ENCODE peak calls at places on chromosomes 11 and 22, in four cellular contexts. I is IMR-90, M is HFF-Myc, V is psoas muscle. B is an unnamed sample.

GRCh38 chr22:22787151-22787550 is 100.5 kb upstream of the IGLL5 start:
- DNase-seq in I (no peak), M (no peak), V (no peak), B (no peak)

GRCh38 chr22:42364641-42365336 is 67.4 kb downstream of the NFAM1 start:
- DNase-seq in I (peak), M (peak), V (no peak), B (no peak)

GRCh38 chr11:83609181-83609580 is 323.0 kb upstream of the CCDC90B start:
- DNase-seq in I (no peak), M (no peak), V (no peak), B (no peak)

GRCh38 chr11:16787035-16787744 is 48.7 kb downstream of the C11orf58 start:
- DNase-seq in I (peak), M (no peak), V (no peak), B (no peak)

GRCh38 chr11:112128483-112129121 is 35.3 kb downstream of the IL18 start:
- DNase-seq in I (peak), M (peak), V (peak), B (no peak)

GRCh38 chr11:117076941-117077659 is 21.1 kb downstream of the SIK3 start:
- DNase-seq in I (no peak), M (no peak), V (no peak), B (no peak)

GRCh38 chr11:113632981-113633380 is 73.1 kb downstream of the TMPRSS5 start:
- DNase-seq in I (no peak), M (no peak), V (no peak), B (no peak)

GRCh38 chr11:10308208-10308954 is 3.5 kb downstream of the ADM start:
- DNase-seq in I (peak), M (no peak), V (no peak), B (no peak)

GRCh38 chr11:1157341-1157644 is 460 bp upstream of the MUC5AC start:
- DNase-seq in I (no peak), M (no peak), V (no peak), B (no peak)

GRCh38 chr11:36196476-36197099 is 92.6 kb downstream of the COMMD9 start:
- DNase-seq in I (peak), M (no peak), V (no peak), B (peak)

GRCh38 chr11:44444770-44445321 is 120.6 kb upstream of the CD82 start:
- DNase-seq in I (no peak), M (no peak), V (no peak), B (no peak)

GRCh38 chr22:40238425-40239344 is 61.0 kb downstream of the TNRC6B start:
- DNase-seq in I (peak), M (peak), V (no peak), B (peak)

GRCh38 chr11:117180020-117180419 is 1.5 kb downstream of the SIDT2 start:
- DNase-seq in I (no peak), M (no peak), V (no peak), B (no peak)

GRCh38 chr11:3085052-3085451 is 27.8 kb upstream of the CARS1 start:
- DNase-seq in I (no peak), M (no peak), V (no peak), B (no peak)

GRCh38 chr11:92675303-92675702 is 294.1 kb upstream of the MTNR1B start:
- DNase-seq in I (no peak), M (no peak), V (no peak), B (no peak)

GRCh38 chr11:70244698-70245097 is 25.8 kb upstream of the PPFIA1 start:
- DNase-seq in I (peak), M (no peak), V (peak), B (peak)

GRCh38 chr11:1514349-1515061 is 27.9 kb upstream of the MOB2 start:
- DNase-seq in I (no peak), M (no peak), V (peak), B (no peak)

GRCh38 chr11:19093976-19094375 is 23.0 kb upstream of the ZDHHC13 start:
- DNase-seq in I (no peak), M (no peak), V (no peak), B (no peak)

GRCh38 chr11:130220311-130221030 is 60.9 kb downstream of the ST14 start:
- DNase-seq in I (no peak), M (no peak), V (no peak), B (no peak)

GRCh38 chr11:107576497-107577086 is 11.1 kb upstream of the ALKBH8 start:
- DNase-seq in I (peak), M (no peak), V (peak), B (no peak)

GRCh38 chr11:86578727-86579405 is 93.5 kb downstream of the ME3 start:
- DNase-seq in I (no peak), M (no peak), V (no peak), B (no peak)

GRCh38 chr11:31628111-31628510 is 118.5 kb downstream of the ELP4 start:
- DNase-seq in I (no peak), M (no peak), V (no peak), B (no peak)

GRCh38 chr11:75140269-75141138 is 10.4 kb upstream of the SLCO2B1 start:
- DNase-seq in I (peak), M (no peak), V (peak), B (no peak)

DNA sequence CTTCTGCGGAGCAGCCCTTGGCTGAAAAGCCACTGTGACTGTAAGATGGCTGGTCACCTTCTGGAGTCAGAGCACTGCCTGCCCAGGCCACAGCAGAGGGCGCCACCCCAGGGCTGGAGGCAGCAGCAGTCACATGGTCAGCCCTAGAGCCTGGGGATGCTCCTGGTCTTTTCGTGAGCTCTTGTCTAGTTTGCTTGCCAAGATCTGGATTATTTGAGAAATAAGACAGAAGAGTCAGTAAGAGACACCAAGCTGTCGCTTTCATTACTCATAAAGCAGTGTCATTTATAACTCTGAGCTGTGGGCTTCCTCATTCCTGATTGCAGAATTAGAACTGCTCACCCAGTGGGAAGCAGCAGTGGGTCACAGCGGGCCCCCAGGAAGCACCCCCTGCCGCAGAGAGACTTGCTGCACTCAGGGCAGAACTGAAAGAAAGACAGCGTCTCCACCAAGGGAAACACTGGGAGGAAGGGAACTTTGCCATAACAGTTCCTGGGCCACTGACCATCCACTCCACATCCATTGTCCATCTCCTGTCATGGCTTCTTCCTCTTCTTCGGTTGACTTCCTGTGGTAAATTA is 56.7 kb downstream of the PPP6R2 start:
- DNase-seq in I (no peak), M (no peak), V (peak), B (no peak)
- TF ChIP-seq CTCF in I (peak), M (peak), V (peak), B (peak)

GRCh38 chr11:57792060-57792541 is 30.5 kb downstream of the CTNND1 start:
- DNase-seq in I (peak), M (no peak), V (peak), B (no peak)
- H3K4me3 ChIP-seq in I (no peak), M (no peak), V (peak), B (no peak)

GRCh38 chr22:50012201-50013181 is at the start of gene IL17REL:
- DNase-seq in I (peak), M (no peak), V (no peak), B (no peak)
- TF ChIP-seq CTCF in I (no peak), M (peak), V (no peak), B (no peak)

GRCh38 chr22:47220752-47221151 is 458.3 kb downstream of the TBC1D22A start:
- DNase-seq in I (no peak), M (no peak), V (no peak), B (no peak)
- H3K4me3 ChIP-seq in I (no peak), M (no peak), V (no peak), B (no peak)